ENCODE peak calls at places on chromosome 13, in five cellular contexts. W is dorsolateral prefrontal cortex, K is H7, H is GM23248, U is PC-3. D is an unnamed sample.

GRCh38 chr13:39599842-39600241 is 3.2 kb downstream of the LHFPL6 start:
- DNase-seq in U (no peak), H (peak; percentile 27), W (no peak), K (no peak), D (no peak)

GRCh38 chr13:66503890-66504289 is 726.2 kb downstream of the PCDH9 start:
- DNase-seq in K (no peak), H (no peak), U (peak; percentile 54), W (no peak), D (no peak)

GRCh38 chr13:77878186-77878585 is 40.4 kb downstream of the EDNRB start:
- DNase-seq in W (no peak), K (no peak), U (peak; percentile 28), H (peak; percentile 46), D (no peak)

GRCh38 chr13:113843063-113843654 is 20.7 kb downstream of the GAS6 start:
- DNase-seq in H (no peak), K (no peak), U (no peak), W (no peak), D (no peak)

GRCh38 chr13:45564108-45564507 is 51.4 kb downstream of the ERICH6B start:
- DNase-seq in U (peak; percentile 71), K (no peak), W (no peak), H (peak; percentile 75), D (peak; percentile 46)

GRCh38 chr13:78137404-78138142 is 218.9 kb upstream of the EDNRB start:
- DNase-seq in W (no peak), H (peak; percentile 79), K (peak; percentile 17), U (peak; percentile 78), D (peak; percentile 2)

GRCh38 chr13:77522444-77522843 is 13.1 kb upstream of the SCEL start:
- DNase-seq in K (no peak), W (no peak), U (no peak), H (no peak), D (no peak)

GRCh38 chr13:105410602-105411001 is 1124.9 kb downstream of the EFNB2 start:
- DNase-seq in W (peak; percentile 57), H (peak; percentile 19), K (peak; percentile 50), U (peak; percentile 33), D (peak; percentile 66)

GRCh38 chr13:110387451-110388140 is 80.5 kb downstream of the COL4A2 start:
- DNase-seq in U (no peak), K (peak; percentile 78), W (no peak), H (no peak), D (no peak)

GRCh38 chr13:33937373-33938087 is 119.6 kb downstream of the RFC3 start:
- DNase-seq in K (peak; percentile 5), H (no peak), U (peak; percentile 5), W (no peak), D (no peak)

GRCh38 chr13:62129000-62129551 is 713.4 kb upstream of the PCDH20 start:
- DNase-seq in K (no peak), U (no peak), H (no peak), W (no peak), D (no peak)

GRCh38 chr13:21060827-21061076 is 634 bp downstream of the LATS2 start:
- DNase-seq in H (no peak), U (no peak), K (no peak), W (no peak), D (peak; percentile 40)

GRCh38 chr13:30333601-30334000 is 26.2 kb upstream of the KATNAL1 start:
- DNase-seq in K (no peak), H (no peak), W (no peak), U (no peak), D (no peak)

GRCh38 chr13:102817241-102817640 is 18.3 kb downstream of the BIVM start:
- DNase-seq in U (no peak), W (no peak), H (no peak), K (no peak), D (no peak)

GRCh38 chr13:93201992-93202558 is 24.5 kb upstream of the GPC6 start:
- DNase-seq in U (no peak), W (no peak), H (no peak), K (no peak), D (no peak)

GRCh38 chr13:78239681-78240080 is 321.1 kb upstream of the EDNRB start:
- DNase-seq in W (no peak), K (no peak), H (no peak), U (no peak), D (no peak)

GRCh38 chr13:113595131-113595530 is 10.6 kb downstream of the TFDP1 start:
- DNase-seq in W (no peak), H (no peak), U (no peak), K (peak; percentile 25), D (no peak)

GRCh38 chr13:73060251-73061160 is 1.7 kb downstream of the KLF5 start:
- DNase-seq in K (no peak), H (peak; percentile 90), U (peak; percentile 60), W (no peak), D (peak; percentile 78)

GRCh38 chr13:84607614-84608013 is 725.3 kb upstream of the SLITRK1 start:
- DNase-seq in K (no peak), W (no peak), H (peak; percentile 82), U (peak; percentile 47), D (peak; percentile 77)

GRCh38 chr13:102710261-102710679 is 15.4 kb upstream of the METTL21C start:
- DNase-seq in K (no peak), H (peak; percentile 85), U (no peak), W (no peak), D (peak; percentile 26)

GRCh38 chr13:86825410-86825809 is 845.8 kb upstream of the SLITRK5 start:
- DNase-seq in U (no peak), H (no peak), K (no peak), W (no peak), D (no peak)

GRCh38 chr13:59570204-59570603 is 593.5 kb downstream of the DIAPH3 start:
- DNase-seq in W (no peak), K (no peak), H (no peak), U (no peak), D (no peak)

GRCh38 chr13:89474432-89474831 is 1803.3 kb downstream of the SLITRK5 start:
- DNase-seq in U (no peak), H (no peak), W (no peak), K (no peak), D (no peak)

GRCh38 chr13:107210216-107211010 is 642.5 kb upstream of the ARGLU1 start:
- DNase-seq in K (no peak), H (peak; percentile 73), W (no peak), U (no peak), D (no peak)

GRCh38 chr13:23636360-23636759 is 66.1 kb downstream of the TNFRSF19 start:
- DNase-seq in U (no peak), H (no peak), K (no peak), W (no peak), D (no peak)

GRCh38 chr13:73335226-73335625 is 276.4 kb downstream of the KLF5 start:
- DNase-seq in H (peak; percentile 86), W (no peak), K (no peak), U (peak; percentile 90), D (no peak)

GRCh38 chr13:98997738-98998641 is 20.1 kb upstream of the DOCK9 start:
- DNase-seq in W (no peak), U (peak; percentile 66), K (no peak), H (peak; percentile 72), D (peak; percentile 51)

GRCh38 chr13:90867336-90867683 is 480.2 kb upstream of the MIR17HG start:
- DNase-seq in U (peak; percentile 86), W (peak; percentile 53), K (peak; percentile 6), H (peak; percentile 86), D (peak; percentile 51)

GRCh38 chr13:93116809-93117208 is 109.8 kb upstream of the GPC6 start:
- DNase-seq in H (no peak), U (peak; percentile 3), W (no peak), K (no peak), D (no peak)

GRCh38 chr13:96089749-96090239 is at the start of gene HS6ST3:
- DNase-seq in K (peak; percentile 90), H (peak; percentile 42), W (peak; percentile 70), U (peak; percentile 16), D (no peak)
- H3K27me3 ChIP-seq in K (peaks cover 63% of the 10 kb centered on the region), H (peaks cover 70% of the 10 kb centered on the region), W (peaks cover 11% of the 10 kb centered on the region), U (peaks cover 50% of the 10 kb centered on the region), D (peaks cover 68% of the 10 kb centered on the region)

DNA sequence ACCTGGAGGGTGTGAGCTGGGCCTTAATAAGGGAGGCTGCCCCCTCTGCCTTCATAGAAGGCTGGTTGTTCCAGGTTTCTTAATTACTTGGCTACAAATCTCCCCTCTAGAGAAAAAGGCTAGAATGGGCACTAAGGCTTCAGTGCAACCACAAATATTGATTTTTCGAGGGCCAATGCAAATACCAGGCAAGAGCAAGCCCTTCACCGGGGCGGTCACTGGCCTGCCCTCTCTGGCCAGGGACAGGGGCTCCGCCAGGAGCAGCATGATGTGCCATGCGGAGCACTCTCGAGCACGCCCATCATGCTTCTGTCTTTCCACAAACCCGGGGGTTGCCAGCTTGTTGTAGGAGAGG is 127.8 kb upstream of the SPACA7 start:
- DNase-seq in H (no peak), K (peak; percentile 39), W (no peak), U (no peak), D (no peak)
- H3K27me3 ChIP-seq in H (no peaks in the 10 kb centered on the region), K (no peaks in the 10 kb centered on the region), W (peaks cover 20% of the 10 kb centered on the region), U (peaks cover 68% of the 10 kb centered on the region), D (no peaks in the 10 kb centered on the region)

GRCh38 chr13:79409828-79410227 is 3.8 kb upstream of the RBM26 start:
- DNase-seq in U (no peak), H (no peak), K (no peak), W (no peak), D (no peak)

GRCh38 chr13:79405831-79406596 is at the start of gene RBM26:
- DNase-seq in K (peak; percentile 87), U (peak; percentile 93), H (peak; percentile 92), W (peak; percentile 89), D (peak; percentile 91)

GRCh38 chr13:79405501-79405830 is 589 bp downstream of the RBM26 start:
- DNase-seq in H (peak; percentile 75), K (no peak), W (no peak), U (no peak), D (peak; percentile 6)

GRCh38 chr13:79406597-79406908 is 498 bp upstream of the RBM26 start:
- DNase-seq in H (no peak), W (no peak), K (no peak), U (no peak), D (no peak)

DNA sequence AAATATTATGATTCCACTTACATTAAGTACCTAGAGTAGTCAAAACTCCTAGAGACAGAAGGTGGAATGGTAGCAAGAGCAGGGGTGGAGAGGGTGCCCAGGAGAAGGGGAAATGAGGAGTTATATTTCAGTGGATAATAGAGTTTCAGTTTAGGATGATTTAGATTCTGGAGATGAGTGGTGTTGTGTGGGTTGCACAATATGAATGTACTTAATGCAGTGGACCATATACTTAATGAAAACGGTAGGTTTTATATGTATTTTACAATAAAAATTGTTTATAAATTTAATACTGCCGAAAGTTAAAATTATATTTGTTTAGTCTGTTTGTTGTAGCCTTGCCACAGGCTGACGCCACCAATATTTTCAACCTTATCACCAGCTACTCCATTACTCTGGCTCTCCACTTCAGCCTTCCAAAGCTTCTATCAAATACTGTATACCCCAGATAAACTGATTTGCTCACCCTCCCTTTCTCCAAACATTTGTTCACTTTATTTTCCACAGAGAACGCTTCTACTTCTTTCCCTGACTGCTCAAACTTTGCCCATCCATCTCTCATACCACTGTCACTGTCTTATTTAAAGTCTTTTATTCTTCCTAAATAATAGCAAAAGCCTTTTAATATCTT is 1.4 kb upstream of the RBM26 start:
- DNase-seq in K (no peak), W (no peak), U (no peak), H (no peak), D (no peak)
- H3K27me3 ChIP-seq in K (no peaks in the 10 kb centered on the region), W (no peaks in the 10 kb centered on the region), U (no peaks in the 10 kb centered on the region), H (no peaks in the 10 kb centered on the region), D (no peaks in the 10 kb centered on the region)

DNA sequence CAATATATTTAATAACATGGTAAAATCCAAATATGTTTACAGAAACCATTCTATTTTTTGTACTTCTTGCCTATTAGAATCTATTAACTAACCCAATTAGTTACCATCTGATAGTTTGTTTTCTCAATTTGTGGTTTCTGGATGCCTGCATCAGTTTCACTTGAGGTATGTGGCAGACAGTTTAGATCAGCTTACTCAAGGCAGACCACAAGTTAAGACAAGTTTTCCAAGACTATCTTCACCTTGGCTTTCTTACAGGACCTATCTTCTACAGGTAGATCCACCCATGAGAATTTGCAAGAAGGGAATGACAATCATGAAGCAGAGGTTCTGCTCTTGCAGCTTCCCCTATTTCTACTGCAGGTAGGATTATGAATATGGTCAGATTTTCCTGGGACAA is 458.6 kb downstream of the DACH1 start:
- DNase-seq in H (no peak), K (no peak), W (no peak), U (no peak), D (no peak)
- H3K27me3 ChIP-seq in H (no peaks in the 10 kb centered on the region), K (no peaks in the 10 kb centered on the region), W (no peaks in the 10 kb centered on the region), U (no peaks in the 10 kb centered on the region), D (no peaks in the 10 kb centered on the region)

D was measured in MG63.